ENCODE peak calls at places on chromosome 3, in four cellular contexts. K is GM12878, E is HL-60, Z is K562. I is an unnamed sample.

GRCh38 chr3:57000012-57000411 is 60.5 kb upstream of the SPATA12 start:
- DNase-seq in K (no peak), E (no peak), Z (no peak), I (no peak)

GRCh38 chr3:45806072-45806471 is 9.7 kb upstream of the SLC6A20 start:
- DNase-seq in K (no peak), E (no peak), Z (no peak), I (no peak)

GRCh38 chr3:126070146-126070545 is 13.8 kb downstream of the SLC41A3 start:
- DNase-seq in K (no peak), E (no peak), Z (no peak), I (no peak)

GRCh38 chr3:193943200-193943599 is 192.7 kb upstream of the HES1 start:
- DNase-seq in K (no peak), E (no peak), Z (no peak), I (no peak)

GRCh38 chr3:101155828-101156227 is 162.6 kb upstream of the ABI3BP start:
- DNase-seq in K (no peak), E (no peak), Z (no peak), I (no peak)

GRCh38 chr3:144643778-144644191 is 672.2 kb downstream of the DIPK2A start:
- DNase-seq in K (no peak), E (no peak), Z (no peak), I (no peak)

GRCh38 chr3:188128905-188129304 is 25.1 kb upstream of the LPP start:
- DNase-seq in K (no peak), E (no peak), Z (no peak), I (no peak)

GRCh38 chr3:37942646-37943045 is 47.9 kb upstream of the VILL start:
- DNase-seq in K (no peak), E (no peak), Z (no peak), I (no peak)

GRCh38 chr3:27133062-27133461 is 236.1 kb downstream of the NEK10 start:
- DNase-seq in K (no peak), E (no peak), Z (no peak), I (no peak)

GRCh38 chr3:127135241-127136023 is 57.5 kb upstream of the PRR23E start:
- DNase-seq in K (no peak), E (no peak), Z (no peak), I (no peak)

GRCh38 chr3:16069149-16069922 is 105.1 kb upstream of the GALNT15 start:
- DNase-seq in K (no peak), E (no peak), Z (no peak), I (no peak)

GRCh38 chr3:16817201-16817600 is 67.6 kb upstream of the PLCL2 start:
- DNase-seq in K (no peak), E (no peak), Z (no peak), I (no peak)

GRCh38 chr3:11235385-11235784 is 36.8 kb upstream of the ATG7 start:
- DNase-seq in K (no peak), E (no peak), Z (no peak), I (no peak)

GRCh38 chr3:123422457-123422856 is 26.4 kb downstream of the ADCY5 start:
- DNase-seq in K (no peak), E (no peak), Z (no peak), I (no peak)

GRCh38 chr3:39254806-39255449 is 24.9 kb downstream of the CX3CR1 start:
- DNase-seq in K (no peak), E (no peak), Z (no peak), I (no peak)

GRCh38 chr3:160448845-160449659 is 534 bp downstream of the TRIM59 start:
- DNase-seq in K (no peak), E (peak), Z (no peak), I (peak)

GRCh38 chr3:183829466-183829865 is 4.1 kb upstream of the MAP6D1 start:
- DNase-seq in K (no peak), E (no peak), Z (no peak), I (no peak)

GRCh38 chr3:54374214-54374855 is 252.0 kb downstream of the CACNA2D3 start:
- DNase-seq in K (no peak), E (peak), Z (peak), I (peak)

GRCh38 chr3:183283886-183284285 is 30.8 kb downstream of the B3GNT5 start:
- DNase-seq in K (no peak), E (no peak), Z (no peak), I (no peak)

GRCh38 chr3:58141766-58142345 is 68.9 kb downstream of the DNASE1L3 start:
- DNase-seq in K (no peak), E (no peak), Z (no peak), I (no peak)

GRCh38 chr3:186354100-186354499 is 7.9 kb downstream of the DGKG start:
- DNase-seq in K (no peak), E (no peak), Z (no peak), I (no peak)

GRCh38 chr3:9169326-9169725 is 80.1 kb downstream of the SRGAP3 start:
- DNase-seq in K (no peak), E (no peak), Z (no peak), I (no peak)

GRCh38 chr3:20666091-20666490 is 480.1 kb upstream of the SGO1 start:
- DNase-seq in K (no peak), E (no peak), Z (no peak), I (no peak)

GRCh38 chr3:169662215-169663070 is 1.1 kb downstream of the MECOM start:
- DNase-seq in K (no peak), E (no peak), Z (peak), I (no peak)

GRCh38 chr3:71168961-71169411 is 414.5 kb downstream of the FOXP1 start:
- DNase-seq in K (no peak), E (no peak), Z (no peak), I (no peak)

GRCh38 chr3:100796556-100796955 is 87.3 kb downstream of the TFG start:
- DNase-seq in K (peak), E (no peak), Z (no peak), I (no peak)

GRCh38 chr3:43176666-43177065 is 70.8 kb upstream of the POMGNT2 start:
- DNase-seq in K (no peak), E (no peak), Z (no peak), I (no peak)

GRCh38 chr3:58066842-58067241 is 58.6 kb downstream of the FLNB start:
- DNase-seq in K (no peak), E (no peak), Z (no peak), I (no peak)

GRCh38 chr3:53083496-53083895 is 37.6 kb upstream of the SFMBT1 start:
- DNase-seq in K (no peak), E (no peak), Z (no peak), I (no peak)

GRCh38 chr3:166123576-166123975 is 286.4 kb upstream of the BCHE start:
- DNase-seq in K (no peak), E (no peak), Z (no peak), I (no peak)

GRCh38 chr3:71721721-71722157 is 3.5 kb downstream of the EIF4E3 start:
- DNase-seq in K (no peak), E (peak), Z (no peak), I (no peak)

GRCh38 chr3:113948015-113948917 is 453 bp downstream of the ZDHHC23 start:
- DNase-seq in K (no peak), E (peak), Z (no peak), I (peak)

GRCh38 chr3:40615110-40615915 is 90.6 kb downstream of the ZNF621 start:
- DNase-seq in K (no peak), E (no peak), Z (no peak), I (no peak)
- TF ChIP-seq POLR2AphosphoS5 in K (no peak), E (no peak), Z (no peak), I (no peak)

GRCh38 chr3:94460914-94461313 is 398.1 kb downstream of the NSUN3 start:
- DNase-seq in K (no peak), E (no peak), Z (no peak), I (no peak)
- TF ChIP-seq SPI1 in K (no peak), E (no peak), Z (no peak), I (no peak)

GRCh38 chr3:4935347-4935746 is 43.9 kb upstream of the BHLHE40 start:
- DNase-seq in K (no peak), E (no peak), Z (no peak), I (no peak)

GRCh38 chr3:4936982-4937614 is 42.1 kb upstream of the BHLHE40 start:
- DNase-seq in K (no peak), E (no peak), Z (no peak), I (no peak)

GRCh38 chr3:4940985-4941384 is 38.3 kb upstream of the BHLHE40 start:
- DNase-seq in K (no peak), E (no peak), Z (no peak), I (no peak)

GRCh38 chr3:4939276-4939675 is 40.0 kb upstream of the BHLHE40 start:
- DNase-seq in K (no peak), E (no peak), Z (no peak), I (no peak)

DNA sequence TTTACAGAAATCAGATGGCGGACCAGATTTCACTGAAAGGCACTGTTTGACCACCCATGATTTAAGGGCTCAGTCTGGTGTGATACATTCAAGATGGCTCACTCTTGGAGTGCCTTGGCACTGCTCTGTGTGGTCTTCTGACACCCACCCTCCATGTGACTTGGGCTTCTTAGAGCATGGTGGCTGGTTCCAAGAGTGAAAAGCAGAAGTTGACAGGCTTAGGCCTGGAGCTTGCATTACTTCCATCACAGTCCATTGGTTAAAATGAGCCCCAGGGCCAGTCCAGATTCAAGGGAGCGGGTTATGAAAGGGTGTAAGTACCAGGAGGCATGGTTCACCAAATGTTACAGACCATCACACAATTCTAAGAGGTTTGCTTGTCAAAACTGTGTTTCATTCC is 40.7 kb upstream of the BHLHE40 start:
- DNase-seq in K (no peak), E (no peak), Z (no peak), I (no peak)
- TF ChIP-seq POLR2AphosphoS5 in K (no peak), E (no peak), Z (no peak), I (no peak)

GRCh38 chr3:140904521-140904920 is 37.1 kb upstream of the SLC25A36 start:
- DNase-seq in K (no peak), E (no peak), Z (no peak), I (no peak)
- TF ChIP-seq SPI1 in K (no peak), E (no peak), Z (no peak), I (no peak)

GRCh38 chr3:120276767-120277166 is 8.3 kb downstream of the GPR156 start:
- DNase-seq in K (no peak), E (no peak), Z (no peak), I (no peak)

GRCh38 chr3:120272294-120272693 is 12.7 kb downstream of the GPR156 start:
- DNase-seq in K (no peak), E (no peak), Z (no peak), I (no peak)

GRCh38 chr3:120280026-120280425 is 5.0 kb downstream of the GPR156 start:
- DNase-seq in K (no peak), E (no peak), Z (no peak), I (no peak)

GRCh38 chr3:120275553-120276092 is 9.4 kb downstream of the GPR156 start:
- DNase-seq in K (no peak), E (no peak), Z (no peak), I (no peak)

GRCh38 chr3:120274739-120275167 is 10.3 kb downstream of the GPR156 start:
- DNase-seq in K (no peak), E (no peak), Z (no peak), I (no peak)
- TF ChIP-seq POLR2AphosphoS5 in K (no peak), E (no peak), Z (no peak), I (no peak)

GRCh38 chr3:12724794-12725193 is 34.3 kb downstream of the TMEM40 start:
- DNase-seq in K (no peak), E (no peak), Z (no peak), I (no peak)
- TF ChIP-seq SPI1 in K (no peak), E (no peak), Z (no peak), I (no peak)

DNA sequence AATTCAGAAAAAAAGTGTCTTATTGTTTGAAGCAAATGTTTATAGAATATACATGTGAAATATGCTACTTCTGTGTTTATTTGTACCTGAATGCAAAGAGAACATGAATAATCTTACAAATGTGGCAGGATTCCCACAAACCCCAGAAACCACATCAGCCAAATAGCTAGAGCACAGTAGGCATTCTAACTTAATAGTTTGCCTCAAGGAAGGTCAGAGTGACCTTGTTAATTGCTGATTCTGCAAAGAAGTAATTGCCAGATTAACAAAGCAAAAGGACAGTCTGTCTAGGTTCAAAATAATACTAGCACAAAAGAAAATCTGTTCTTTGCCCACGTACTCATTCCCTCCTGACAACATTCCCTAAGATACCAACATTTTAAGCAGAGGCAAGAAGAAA is 604.0 kb downstream of the PYDC2 start:
- DNase-seq in K (no peak), E (no peak), Z (no peak), I (no peak)
- TF ChIP-seq POLR2AphosphoS5 in K (no peak), E (no peak), Z (no peak), I (no peak)

GRCh38 chr3:112297714-112298113 is 3.7 kb upstream of the SLC9C1 start:
- DNase-seq in K (no peak), E (no peak), Z (no peak), I (no peak)

GRCh38 chr3:112298781-112299180 is 4.8 kb upstream of the SLC9C1 start:
- DNase-seq in K (no peak), E (no peak), Z (no peak), I (no peak)

GRCh38 chr3:112289011-112289410 is 5.0 kb downstream of the SLC9C1 start:
- DNase-seq in K (no peak), E (no peak), Z (no peak), I (no peak)

GRCh38 chr3:112293368-112294321 is at the start of gene SLC9C1:
- DNase-seq in K (peak), E (peak), Z (peak), I (no peak)
- TF ChIP-seq SPI1 in K (no peak), E (no peak), Z (no peak), I (no peak)

GRCh38 chr3:138915503-138916498 is 31.1 kb downstream of the FOXL2 start:
- DNase-seq in K (peak), E (peak), Z (peak), I (peak)
- TF ChIP-seq POLR2AphosphoS5 in K (no peak), E (no peak), Z (peak), I (no peak)

I was measured in GM12891.